ENCODE peak calls at places on chromosomes 6 and 20, in nine cellular contexts. K is body of pancreas, J is fibroblast of pulmonary artery, N is RWPE1, M is Calu3, G is fibroblast of mammary gland, L is endothelial cell, Y is H9, O is HFFc6. C is an unnamed sample.

GRCh38 chr6:68559052-68559451 is 76.0 kb upstream of the ADGRB3 start:
- DNase-seq in K (no peak), J (no peak), N (no peak), M (no peak), G (no peak), L (no peak), Y (no peak), O (no peak), C (no peak)

GRCh38 chr6:154931741-154932424 is 63.2 kb upstream of the TIAM2 start:
- DNase-seq in K (no peak), J (peak), N (no peak), M (no peak), G (peak), L (no peak), Y (no peak), O (peak), C (no peak)

GRCh38 chr6:7119272-7119801 is 11.6 kb downstream of the RREB1 start:
- DNase-seq in K (no peak), J (no peak), N (no peak), M (no peak), G (no peak), L (no peak), Y (no peak), O (no peak), C (no peak)

GRCh38 chr6:157434349-157435016 is 53.5 kb downstream of the ZDHHC14 start:
- DNase-seq in K (peak), J (no peak), N (no peak), M (no peak), G (no peak), L (no peak), Y (no peak), O (no peak), C (no peak)

GRCh38 chr6:107732461-107732860 is 91.7 kb downstream of the SCML4 start:
- DNase-seq in K (no peak), J (no peak), N (no peak), M (no peak), G (no peak), L (no peak), Y (no peak), O (no peak), C (no peak)

GRCh38 chr20:48401359-48401758 is 426.4 kb downstream of the PREX1 start:
- DNase-seq in K (no peak), J (no peak), N (no peak), M (no peak), G (no peak), L (no peak), Y (no peak), O (no peak), C (no peak)

GRCh38 chr6:35668096-35668495 is 20.6 kb downstream of the FKBP5 start:
- DNase-seq in K (no peak), J (no peak), N (no peak), M (no peak), G (no peak), L (no peak), Y (no peak), O (no peak), C (no peak)

GRCh38 chr6:96907498-96907897 is 9.8 kb upstream of the NDUFAF4 start:
- DNase-seq in K (no peak), J (peak), N (no peak), M (no peak), G (peak), L (no peak), Y (no peak), O (peak), C (peak)

GRCh38 chr6:112030206-112030932 is 23.5 kb upstream of the CCN6 start:
- DNase-seq in K (no peak), J (no peak), N (no peak), M (no peak), G (no peak), L (no peak), Y (no peak), O (no peak), C (no peak)

GRCh38 chr6:56528412-56528841 is 114.3 kb downstream of the DST start:
- DNase-seq in K (no peak), J (peak), N (peak), M (no peak), G (peak), L (no peak), Y (no peak), O (peak), C (no peak)

GRCh38 chr20:2006452-2007381 is 12.9 kb upstream of the PDYN start:
- DNase-seq in K (peak), J (peak), N (peak), M (peak), G (peak), L (peak), Y (peak), O (no peak), C (peak)

GRCh38 chr6:75207211-75207984 is 1.5 kb upstream of the COL12A1 start:
- DNase-seq in K (no peak), J (peak), N (no peak), M (no peak), G (peak), L (peak), Y (peak), O (no peak), C (peak)

GRCh38 chr20:31693987-31694661 is 28.5 kb downstream of the BCL2L1 start:
- DNase-seq in K (no peak), J (no peak), N (no peak), M (no peak), G (no peak), L (no peak), Y (peak), O (no peak), C (no peak)

GRCh38 chr6:147879031-147879430 is 370.5 kb downstream of the SAMD5 start:
- DNase-seq in K (no peak), J (no peak), N (no peak), M (no peak), G (no peak), L (no peak), Y (no peak), O (no peak), C (no peak)

GRCh38 chr20:9015984-9016324 is 52.9 kb upstream of the PLCB4 start:
- DNase-seq in K (no peak), J (peak), N (peak), M (no peak), G (peak), L (no peak), Y (no peak), O (peak), C (no peak)

GRCh38 chr20:59569305-59569704 is 35.0 kb upstream of the PHACTR3 start:
- DNase-seq in K (no peak), J (no peak), N (no peak), M (no peak), G (no peak), L (no peak), Y (no peak), O (no peak), C (no peak)

GRCh38 chr6:143555582-143555981 is 44.1 kb upstream of the FUCA2 start:
- DNase-seq in K (no peak), J (no peak), N (no peak), M (no peak), G (no peak), L (no peak), Y (no peak), O (no peak), C (no peak)

GRCh38 chr6:70753870-70754269 is 86.2 kb downstream of the SMAP1 start:
- DNase-seq in K (no peak), J (no peak), N (no peak), M (no peak), G (no peak), L (no peak), Y (no peak), O (no peak), C (no peak)

GRCh38 chr6:27531772-27532459 is 59.0 kb upstream of the ZNF184 start:
- DNase-seq in K (no peak), J (no peak), N (no peak), M (no peak), G (no peak), L (no peak), Y (no peak), O (peak), C (no peak)

GRCh38 chr6:69994251-69994650 is 127.9 kb downstream of the COL19A1 start:
- DNase-seq in K (no peak), J (no peak), N (no peak), M (no peak), G (no peak), L (no peak), Y (no peak), O (no peak), C (no peak)

GRCh38 chr20:44398303-44398702 is 42.8 kb downstream of the HNF4A start:
- DNase-seq in K (no peak), J (peak), N (peak), M (no peak), G (peak), L (no peak), Y (no peak), O (peak), C (no peak)

GRCh38 chr6:134910596-134910935 is 39.3 kb downstream of the ALDH8A1 start:
- DNase-seq in K (no peak), J (peak), N (no peak), M (no peak), G (no peak), L (no peak), Y (no peak), O (no peak), C (no peak)

GRCh38 chr6:133568970-133569889 is 319.7 kb upstream of the TCF21 start:
- DNase-seq in K (no peak), J (peak), N (peak), M (peak), G (peak), L (peak), Y (peak), O (peak), C (peak)

GRCh38 chr6:113065606-113066005 is 718.5 kb downstream of the RFPL4B start:
- DNase-seq in K (no peak), J (peak), N (no peak), M (no peak), G (peak), L (no peak), Y (no peak), O (no peak), C (no peak)

GRCh38 chr6:38579010-38579628 is 60.6 kb downstream of the BTBD9 start:
- DNase-seq in K (no peak), J (peak), N (no peak), M (no peak), G (no peak), L (no peak), Y (no peak), O (no peak), C (no peak)

GRCh38 chr20:43824699-43825402 is 89.8 kb upstream of the TOX2 start:
- DNase-seq in K (peak), J (peak), N (no peak), M (peak), G (peak), L (peak), Y (peak), O (peak), C (no peak)

GRCh38 chr6:130969807-130970491 is 93.1 kb downstream of the EPB41L2 start:
- DNase-seq in K (no peak), J (peak), N (no peak), M (no peak), G (peak), L (no peak), Y (no peak), O (peak), C (no peak)

GRCh38 chr20:64049060-64049886 is at the start of gene SOX18:
- DNase-seq in K (no peak), J (peak), N (no peak), M (peak), G (peak), L (peak), Y (peak), O (no peak), C (no peak)

GRCh38 chr6:47423087-47423486 is 54.5 kb upstream of the CD2AP start:
- DNase-seq in K (no peak), J (no peak), N (no peak), M (no peak), G (no peak), L (no peak), Y (no peak), O (no peak), C (no peak)

GRCh38 chr6:3363296-3364025 is 93.4 kb downstream of the SLC22A23 start:
- DNase-seq in K (peak), J (no peak), N (peak), M (peak), G (no peak), L (no peak), Y (no peak), O (no peak), C (no peak)

GRCh38 chr6:157227202-157228166 is 95.8 kb downstream of the TMEM242 start:
- DNase-seq in K (no peak), J (no peak), N (no peak), M (peak), G (peak), L (no peak), Y (no peak), O (peak), C (no peak)

GRCh38 chr6:17536586-17536985 is 63.5 kb upstream of the FAM8A1 start:
- DNase-seq in K (no peak), J (no peak), N (no peak), M (no peak), G (no peak), L (no peak), Y (no peak), O (no peak), C (peak)

GRCh38 chr20:33211817-33212424 is 5.2 kb upstream of the BPIFA3 start:
- DNase-seq in K (peak), J (peak), N (peak), M (peak), G (peak), L (peak), Y (peak), O (peak), C (peak)
- TF ChIP-seq CTCF in K (peak), J (peak), N (peak), M (peak), G (peak), L (peak), Y (peak), O (peak), C (peak)

GRCh38 chr6:13847651-13848050 is 33.3 kb upstream of the MCUR1 start:
- DNase-seq in K (no peak), J (no peak), N (no peak), M (no peak), G (no peak), L (no peak), Y (peak), O (no peak), C (no peak)

GRCh38 chr6:13848553-13849150 is 34.3 kb upstream of the MCUR1 start:
- DNase-seq in K (no peak), J (no peak), N (no peak), M (no peak), G (no peak), L (no peak), Y (peak), O (no peak), C (no peak)

GRCh38 chr6:13851803-13852202 is 37.4 kb upstream of the MCUR1 start:
- DNase-seq in K (no peak), J (no peak), N (no peak), M (no peak), G (no peak), L (no peak), Y (no peak), O (no peak), C (no peak)

DNA sequence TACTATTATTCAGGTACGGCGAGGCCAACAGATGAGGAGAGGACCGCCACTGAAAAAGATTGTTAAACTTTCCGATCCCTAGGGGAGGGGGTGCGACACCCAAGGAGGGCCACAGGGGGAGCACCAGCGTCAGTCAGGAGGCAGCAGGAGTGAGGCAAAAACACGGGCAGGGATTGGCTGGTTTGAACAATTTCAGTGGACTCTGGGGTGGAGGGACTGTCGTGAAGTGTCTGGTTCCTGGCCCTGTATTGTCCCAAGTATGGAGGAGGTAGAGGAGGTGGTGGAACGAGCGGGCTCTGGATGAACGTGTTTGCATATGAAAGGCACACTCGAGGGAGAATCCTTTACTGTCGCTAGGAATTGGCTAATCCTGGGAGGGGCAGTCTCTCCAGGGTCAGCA is 32.5 kb upstream of the MCUR1 start:
- DNase-seq in K (no peak), J (no peak), N (no peak), M (no peak), G (no peak), L (no peak), Y (peak), O (no peak), C (no peak)
- TF ChIP-seq CTCF in K (no peak), J (no peak), N (no peak), M (no peak), G (no peak), L (peak), Y (peak), O (no peak), C (no peak)

GRCh38 chr20:62540504-62540903 is 64.7 kb upstream of the GATA5 start:
- DNase-seq in K (no peak), J (no peak), N (no peak), M (no peak), G (no peak), L (no peak), Y (no peak), O (no peak), C (no peak)
- TF ChIP-seq CTCF in K (no peak), J (no peak), N (no peak), M (no peak), G (no peak), L (peak), Y (peak), O (no peak), C (no peak)

GRCh38 chr6:11595903-11596302 is 58.4 kb downstream of the TMEM170B start:
- DNase-seq in K (no peak), J (peak), N (no peak), M (no peak), G (peak), L (peak), Y (no peak), O (no peak), C (no peak)
- TF ChIP-seq CTCF in K (no peak), J (peak), N (no peak), M (no peak), G (peak), L (peak), Y (peak), O (peak), C (no peak)

GRCh38 chr6:150298676-150299075 is 70.1 kb upstream of the IYD start:
- DNase-seq in K (no peak), J (no peak), N (no peak), M (no peak), G (no peak), L (no peak), Y (no peak), O (no peak), C (no peak)

GRCh38 chr6:150298029-150298380 is 70.8 kb upstream of the IYD start:
- DNase-seq in K (no peak), J (no peak), N (peak), M (no peak), G (no peak), L (no peak), Y (no peak), O (no peak), C (no peak)

GRCh38 chr6:150296890-150297289 is 71.9 kb upstream of the IYD start:
- DNase-seq in K (no peak), J (no peak), N (no peak), M (no peak), G (no peak), L (no peak), Y (no peak), O (no peak), C (no peak)

GRCh38 chr6:150299873-150300485 is 68.8 kb upstream of the IYD start:
- DNase-seq in K (peak), J (no peak), N (no peak), M (no peak), G (no peak), L (no peak), Y (no peak), O (no peak), C (no peak)

DNA sequence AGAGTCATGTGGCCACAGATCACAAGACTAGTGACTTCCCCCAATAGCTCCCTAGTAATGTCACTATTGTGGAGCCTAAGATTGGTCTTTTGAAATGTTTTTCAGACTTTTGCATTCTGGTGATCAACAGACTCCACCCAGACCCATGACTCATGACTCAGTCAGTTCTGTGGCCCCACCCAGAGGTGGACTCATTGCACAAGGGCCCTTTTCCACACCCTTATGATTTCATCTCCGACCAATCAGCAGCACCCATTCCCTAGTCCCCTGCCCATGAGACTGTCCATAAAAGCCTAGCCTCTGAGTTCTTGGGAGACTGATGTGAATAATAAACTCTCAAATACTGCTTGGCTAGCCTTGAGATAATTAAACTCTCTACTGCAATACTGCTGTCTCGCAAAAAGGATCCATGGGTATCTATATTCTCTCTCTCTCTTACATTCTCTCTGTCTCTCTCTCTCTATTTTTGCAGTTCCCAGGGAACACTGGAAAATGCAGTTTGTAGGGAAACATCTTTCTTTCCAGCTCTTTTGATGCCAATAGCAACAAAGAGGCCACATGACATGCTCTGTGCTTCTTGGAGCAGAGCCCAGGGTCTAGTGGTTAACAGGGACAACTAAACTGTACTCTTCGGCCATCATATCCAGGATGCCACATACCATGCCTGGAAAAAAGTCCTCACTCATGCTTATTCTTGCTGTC is 71.3 kb upstream of the IYD start:
- DNase-seq in K (no peak), J (peak), N (peak), M (peak), G (peak), L (no peak), Y (no peak), O (peak), C (no peak)
- TF ChIP-seq CTCF in K (no peak), J (no peak), N (no peak), M (no peak), G (no peak), L (no peak), Y (no peak), O (no peak), C (no peak)

GRCh38 chr20:40668449-40669228 is 20.4 kb downstream of the MAFB start:
- DNase-seq in K (no peak), J (no peak), N (peak), M (peak), G (no peak), L (no peak), Y (no peak), O (no peak), C (no peak)

GRCh38 chr20:40664891-40665290 is 24.1 kb downstream of the MAFB start:
- DNase-seq in K (no peak), J (no peak), N (no peak), M (no peak), G (no peak), L (no peak), Y (no peak), O (no peak), C (no peak)

GRCh38 chr20:40667503-40667902 is 21.5 kb downstream of the MAFB start:
- DNase-seq in K (no peak), J (no peak), N (no peak), M (no peak), G (no peak), L (no peak), Y (no peak), O (no peak), C (no peak)

GRCh38 chr20:40663991-40664880 is 24.8 kb downstream of the MAFB start:
- DNase-seq in K (no peak), J (no peak), N (peak), M (peak), G (no peak), L (no peak), Y (peak), O (no peak), C (no peak)

DNA sequence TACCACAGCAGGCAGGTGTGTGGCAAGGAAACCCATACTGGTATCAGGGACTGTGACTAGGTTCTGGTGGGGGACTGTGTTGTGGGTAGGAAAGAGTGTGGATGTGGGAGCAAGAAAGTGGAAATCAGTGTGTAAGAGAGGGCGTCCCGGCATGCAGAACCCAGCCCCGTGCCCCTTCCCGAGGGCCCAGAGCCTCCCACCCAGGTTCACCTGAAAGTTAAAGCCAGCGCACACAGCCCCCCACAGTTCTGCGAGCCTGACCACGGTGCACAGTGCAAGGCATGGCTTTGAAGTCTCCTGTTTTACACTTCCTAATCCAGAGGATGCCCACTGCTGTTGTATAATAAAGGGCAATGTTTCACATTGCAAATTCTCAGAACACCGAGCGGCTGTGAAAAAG is 22.7 kb downstream of the MAFB start:
- DNase-seq in K (no peak), J (no peak), N (no peak), M (no peak), G (no peak), L (no peak), Y (no peak), O (no peak), C (no peak)
- TF ChIP-seq CTCF in K (no peak), J (no peak), N (no peak), M (no peak), G (no peak), L (no peak), Y (no peak), O (no peak), C (no peak)

GRCh38 chr20:24917797-24918578 is 31.1 kb upstream of the CST7 start:
- DNase-seq in K (peak), J (peak), N (peak), M (peak), G (peak), L (peak), Y (peak), O (peak), C (peak)
- TF ChIP-seq CTCF in K (peak), J (peak), N (peak), M (peak), G (peak), L (peak), Y (peak), O (peak), C (peak)

C was measured in GM10248.